ENCODE peak calls at places on chromosomes 13 and 19, in six cellular contexts. P, X, D, I, J and O are unnamed samples.

GRCh38 chr13:100797921-100798320 is 123.3 kb upstream of the TMTC4 start:
- DNase-seq in X (no peak), J (no peak), P (no peak), D (no peak), I (no peak), O (no peak)

GRCh38 chr13:94617389-94618000 is 15.8 kb downstream of the GPR180 start:
- DNase-seq in X (peak), P (peak), I (no peak), D (no peak), J (no peak), O (no peak)

GRCh38 chr19:5099822-5100221 is 130.9 kb downstream of the KDM4B start:
- DNase-seq in X (peak), D (no peak), P (no peak), I (no peak), J (no peak), O (no peak)

GRCh38 chr13:33575378-33575777 is 242.6 kb upstream of the RFC3 start:
- DNase-seq in P (no peak), I (no peak), D (no peak), J (no peak), X (no peak), O (no peak)

GRCh38 chr13:41854758-41855157 is 106.2 kb downstream of the VWA8 start:
- DNase-seq in D (no peak), P (no peak), X (peak), I (no peak), J (no peak), O (no peak)

GRCh38 chr13:59483441-59484116 is 680.1 kb downstream of the DIAPH3 start:
- DNase-seq in P (no peak), X (no peak), I (no peak), J (no peak), D (no peak), O (no peak)

GRCh38 chr19:58558066-58558622 is at the start of gene UBE2M:
- DNase-seq in I (no peak), D (no peak), J (no peak), P (no peak), X (peak), O (no peak)

GRCh38 chr13:34030782-34031181 is 212.8 kb downstream of the RFC3 start:
- DNase-seq in P (no peak), D (no peak), I (no peak), J (no peak), X (no peak), O (no peak)

GRCh38 chr13:28047784-28048388 is 52.5 kb downstream of the FLT3 start:
- DNase-seq in X (no peak), I (no peak), J (peak), P (no peak), D (no peak), O (peak)

GRCh38 chr19:39303373-39304184 is 7.4 kb downstream of the IFNL1 start:
- DNase-seq in J (no peak), I (no peak), X (no peak), D (no peak), P (peak), O (no peak)

GRCh38 chr13:112693831-112694497 is 4.1 kb downstream of the ATP11A start:
- DNase-seq in I (no peak), D (no peak), X (no peak), J (no peak), P (no peak), O (no peak)

GRCh38 chr13:113092776-113093579 is 12.6 kb upstream of the F7 start:
- DNase-seq in J (no peak), P (no peak), I (no peak), D (no peak), X (no peak), O (no peak)

GRCh38 chr19:21130097-21130775 is 11.6 kb upstream of the ZNF431 start:
- DNase-seq in X (no peak), J (no peak), I (no peak), D (no peak), P (no peak), O (no peak)

GRCh38 chr13:105466376-105466775 is 1069.1 kb downstream of the EFNB2 start:
- DNase-seq in I (no peak), D (no peak), J (no peak), P (no peak), X (no peak), O (no peak)

GRCh38 chr13:38223093-38223492 is 126.6 kb upstream of the UFM1 start:
- DNase-seq in X (peak), J (no peak), P (peak), D (no peak), I (no peak), O (no peak)

GRCh38 chr13:37029617-37030016 is 29.0 kb downstream of the EXOSC8 start:
- DNase-seq in X (no peak), P (no peak), I (no peak), J (no peak), D (no peak), O (no peak)

GRCh38 chr19:45145270-45146189 is 15.3 kb downstream of the NKPD1 start:
- DNase-seq in D (no peak), P (no peak), I (no peak), J (no peak), X (no peak), O (peak)

GRCh38 chr19:49857061-49857833 is 6.3 kb downstream of the PTOV1 start:
- DNase-seq in I (no peak), X (no peak), P (no peak), J (no peak), D (no peak), O (no peak)

GRCh38 chr13:62747629-62748028 is 1332.0 kb upstream of the PCDH20 start:
- DNase-seq in I (no peak), J (no peak), P (no peak), D (no peak), X (no peak), O (no peak)

GRCh38 chr13:30577381-30577780 is 40.3 kb upstream of the USPL1 start:
- DNase-seq in X (peak), I (no peak), P (peak), D (no peak), J (peak), O (no peak)

GRCh38 chr13:106941779-106942178 is 373.8 kb upstream of the ARGLU1 start:
- DNase-seq in X (no peak), I (no peak), J (no peak), D (no peak), P (no peak), O (no peak)

GRCh38 chr13:99436013-99436412 is 65.3 kb upstream of the TM9SF2 start:
- DNase-seq in J (no peak), I (no peak), D (no peak), P (peak), X (no peak), O (no peak)

GRCh38 chr13:81540777-81541176 is 1199.9 kb upstream of the SPRY2 start:
- DNase-seq in J (no peak), D (no peak), P (peak), I (no peak), X (no peak), O (no peak)

GRCh38 chr13:36130542-36131214 is 504 bp downstream of the DCLK1 start:
- DNase-seq in X (no peak), P (no peak), I (peak), D (no peak), J (no peak), O (no peak)

GRCh38 chr13:48923376-48923775 is 52.3 kb upstream of the FNDC3A start:
- DNase-seq in P (no peak), J (no peak), D (no peak), I (no peak), X (no peak), O (no peak)

GRCh38 chr13:39106216-39106995 is 68.2 kb downstream of the NHLRC3 start:
- DNase-seq in I (no peak), D (no peak), J (no peak), P (peak), X (no peak), O (no peak)

GRCh38 chr19:48479686-48480085 is 10.5 kb downstream of the CYTH2 start:
- DNase-seq in X (no peak), D (no peak), P (no peak), J (no peak), I (no peak), O (no peak)

GRCh38 chr19:48481191-48481500 is 12.0 kb downstream of the CYTH2 start:
- DNase-seq in J (no peak), X (no peak), D (no peak), I (no peak), P (no peak), O (no peak)

GRCh38 chr19:48481846-48482639 is 12.9 kb downstream of the CYTH2 start:
- DNase-seq in D (no peak), X (no peak), I (no peak), J (no peak), P (no peak), O (no peak)

GRCh38 chr19:48480151-48480475 is 10.9 kb downstream of the CYTH2 start:
- DNase-seq in P (no peak), D (no peak), X (no peak), J (no peak), I (no peak), O (no peak)

GRCh38 chr19:48480476-48481190 is 11.5 kb downstream of the CYTH2 start:
- DNase-seq in J (no peak), I (no peak), D (no peak), X (no peak), P (no peak), O (no peak)
- TF ChIP-seq POLR2A in J (peak), I (no peak), D (no peak), X (no peak), P (no peak), O (no peak)

DNA sequence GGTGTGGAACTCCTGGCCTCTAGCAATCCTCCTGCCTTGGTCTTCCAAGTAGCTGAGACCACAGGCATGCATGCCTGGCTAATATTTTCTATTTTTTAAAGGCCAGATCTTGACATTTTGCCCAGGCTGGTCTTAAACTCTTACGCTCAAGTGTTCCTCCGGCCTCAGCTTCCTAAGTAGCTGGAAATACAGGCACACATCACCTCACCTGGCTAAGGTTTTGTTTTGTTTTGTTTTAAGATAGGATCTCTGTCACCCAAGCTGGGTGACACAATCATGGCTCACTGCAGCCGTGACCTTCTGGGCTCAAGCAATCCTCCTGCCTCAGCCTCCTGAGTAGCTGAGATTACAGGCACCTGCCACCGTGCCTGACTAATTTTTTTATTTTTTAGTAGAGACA is 5.5 kb upstream of the RLN3 start:
- DNase-seq in X (no peak), I (no peak), D (no peak), P (no peak), J (no peak), O (no peak)
- TF ChIP-seq TAF1 in X (no peak), I (no peak), D (no peak), P (no peak), J (no peak), O (no peak)

DNA sequence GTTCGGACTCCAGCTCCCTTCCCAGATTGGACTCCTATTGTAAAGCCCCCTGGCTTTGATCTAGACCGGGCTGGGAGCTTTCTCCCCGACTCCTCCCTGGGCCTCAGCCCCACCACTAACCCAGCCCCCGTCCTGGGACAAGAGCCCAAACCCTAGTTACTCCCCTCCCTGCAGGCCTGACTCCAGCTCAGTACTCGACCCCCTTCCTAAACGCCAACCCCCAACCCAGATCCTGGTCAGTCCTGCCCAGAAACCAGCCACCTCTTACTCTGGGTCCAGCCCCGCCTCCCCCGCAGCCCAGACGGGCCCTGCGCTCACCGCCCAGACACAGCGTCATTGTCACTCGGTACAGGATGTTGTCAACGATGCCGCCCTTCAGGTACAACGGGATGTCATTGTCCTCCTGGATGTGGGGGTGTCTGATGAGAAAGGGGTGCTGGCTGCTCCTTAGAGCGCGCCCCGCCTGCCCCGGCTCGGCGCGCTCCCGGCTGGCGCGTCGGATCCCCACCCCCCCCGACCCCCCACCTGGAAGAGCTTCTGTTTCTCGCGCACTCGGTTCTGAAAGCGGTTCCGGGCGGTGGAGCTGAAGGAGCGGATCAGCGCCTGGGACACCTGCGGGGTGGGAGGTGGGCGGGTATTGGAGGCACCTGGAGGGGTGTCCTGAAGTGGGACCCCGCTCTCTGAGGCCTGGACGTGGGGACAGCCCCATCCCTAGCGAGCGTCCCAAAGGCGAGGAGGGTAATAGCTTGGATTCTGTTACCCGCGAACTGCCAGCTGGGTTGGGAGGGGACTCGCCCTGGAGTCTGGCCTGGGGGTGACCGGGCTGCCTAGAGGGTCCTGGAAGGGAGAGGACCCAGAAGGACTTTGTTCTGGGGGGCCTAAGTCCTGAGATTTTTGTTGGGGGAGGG is 849 bp downstream of the COX7A1 start:
- DNase-seq in P (no peak), I (no peak), X (no peak), D (no peak), J (no peak), O (no peak)
- TF ChIP-seq POLR2A in P (no peak), I (no peak), X (no peak), D (no peak), J (peak), O (no peak)

GRCh38 chr19:46206176-46206575 is 23.4 kb upstream of the IGFL1 start:
- DNase-seq in I (no peak), P (no peak), X (no peak), J (no peak), D (no peak), O (no peak)
- TF ChIP-seq TAF1 in I (no peak), P (no peak), X (no peak), J (no peak), D (no peak), O (no peak)

DNA sequence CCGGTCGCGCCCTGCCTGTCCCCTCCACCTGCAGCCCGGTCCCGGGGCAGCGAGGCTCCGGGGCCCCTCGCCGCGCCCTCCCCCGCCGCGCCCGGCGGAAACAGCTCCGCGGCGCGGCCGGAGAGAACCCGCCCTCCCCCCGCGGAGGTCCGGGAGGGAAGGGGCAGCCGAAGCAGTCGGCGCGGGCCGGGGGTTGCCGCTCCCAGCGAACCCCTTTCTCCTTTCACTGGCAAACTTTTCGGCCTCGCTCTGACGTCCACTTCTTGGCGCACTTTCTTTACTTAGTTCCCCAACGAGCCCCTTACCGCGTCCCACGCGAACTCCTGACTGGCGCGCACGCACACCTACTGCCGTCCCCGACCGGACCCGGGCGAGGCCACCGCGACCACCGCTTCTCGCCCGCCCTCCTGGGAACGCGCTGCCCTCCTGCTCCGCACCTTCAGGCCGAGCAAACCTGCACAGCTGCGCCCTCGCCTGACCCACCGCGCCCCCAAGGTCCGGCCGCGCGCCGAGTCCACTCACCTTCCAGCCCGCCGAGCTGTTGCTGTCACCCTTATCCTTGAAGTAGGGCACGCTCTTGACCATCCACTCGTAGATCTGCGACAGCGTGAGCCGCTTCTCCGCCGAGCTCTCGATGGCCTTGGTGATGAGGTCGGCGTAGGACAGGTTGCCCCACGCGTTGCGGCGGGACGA is 1.2 kb downstream of the FOXO1 start:
- DNase-seq in J (no peak), D (peak), P (no peak), X (peak), I (peak), O (no peak)
- TF ChIP-seq POLR2A in J (peak), D (no peak), P (no peak), X (no peak), I (no peak), O (peak)

GRCh38 chr19:40585677-40586422 is 9.2 kb downstream of the SHKBP1 start:
- DNase-seq in J (no peak), X (no peak), I (no peak), D (no peak), P (no peak), O (no peak)
- TF ChIP-seq TAF1 in J (no peak), X (no peak), I (no peak), D (no peak), P (no peak), O (no peak)

GRCh38 chr19:51788029-51788428 is 6.9 kb upstream of the FPR3 start:
- DNase-seq in D (no peak), P (no peak), X (no peak), I (no peak), J (no peak), O (no peak)

GRCh38 chr19:51786651-51787494 is 8.1 kb upstream of the FPR3 start:
- DNase-seq in I (no peak), D (no peak), X (peak), P (no peak), J (no peak), O (no peak)

GRCh38 chr19:51784109-51784785 is 10.7 kb upstream of the FPR3 start:
- DNase-seq in D (no peak), P (no peak), I (no peak), X (no peak), J (no peak), O (no peak)

GRCh38 chr19:51783373-51783772 is 11.6 kb upstream of the FPR3 start:
- DNase-seq in X (peak), D (no peak), I (no peak), J (no peak), P (peak), O (no peak)

DNA sequence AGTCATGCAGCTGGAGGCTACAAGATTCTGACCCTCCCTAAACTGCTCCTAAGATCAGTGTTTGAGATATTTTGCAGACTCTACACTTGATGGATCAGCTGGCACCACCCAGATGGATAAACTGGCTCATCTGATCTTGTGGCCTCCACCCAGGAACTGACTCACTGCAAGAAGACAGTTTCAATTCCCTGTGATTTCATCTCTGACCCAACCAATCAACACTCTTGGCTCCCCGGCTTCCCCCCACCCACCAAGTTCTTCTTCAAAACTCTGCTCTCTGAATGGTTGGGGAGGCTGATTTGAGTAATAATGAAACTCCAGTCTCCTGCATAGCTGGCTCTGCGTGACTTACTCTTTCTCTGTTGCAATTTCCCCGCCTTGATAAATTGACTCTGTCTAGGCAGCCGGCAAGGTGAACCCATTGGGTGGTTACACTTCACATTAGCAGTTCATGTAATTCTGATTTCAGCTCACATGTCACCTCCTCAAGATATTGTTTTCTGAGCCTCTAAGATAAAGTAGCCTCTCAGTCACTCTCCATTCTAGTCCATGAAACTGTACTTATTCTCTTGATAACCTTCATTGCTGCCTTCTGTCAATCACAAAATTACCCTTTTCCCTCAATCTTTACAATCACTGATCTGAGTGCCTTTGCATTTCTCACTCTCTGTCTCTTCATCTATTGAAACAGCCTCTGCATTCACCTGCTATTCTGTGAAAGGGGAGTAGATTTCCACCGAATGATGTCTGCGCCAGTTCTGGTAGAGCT is 9.9 kb upstream of the FPR3 start:
- DNase-seq in D (no peak), X (peak), I (no peak), J (peak), P (no peak), O (no peak)
- TF ChIP-seq POLR2A in D (no peak), X (no peak), I (no peak), J (no peak), P (no peak), O (no peak)

GRCh38 chr19:18108897-18109296 is 11.3 kb downstream of the MAST3 start:
- DNase-seq in P (no peak), I (no peak), D (no peak), J (no peak), X (no peak), O (no peak)

GRCh38 chr19:18110833-18111232 is 13.3 kb downstream of the MAST3 start:
- DNase-seq in X (no peak), P (no peak), D (no peak), I (no peak), J (no peak), O (no peak)

GRCh38 chr19:18109363-18109730 is 11.8 kb downstream of the MAST3 start:
- DNase-seq in D (no peak), I (no peak), J (no peak), X (no peak), P (peak), O (no peak)

GRCh38 chr19:18107235-18108083 is 9.9 kb downstream of the MAST3 start:
- DNase-seq in X (no peak), I (no peak), J (no peak), D (no peak), P (no peak), O (no peak)

GRCh38 chr19:18109731-18110671 is 12.4 kb downstream of the MAST3 start:
- DNase-seq in X (peak), D (peak), P (peak), J (no peak), I (peak), O (peak)
- TF ChIP-seq TAF1 in X (no peak), D (no peak), P (peak), J (no peak), I (no peak), O (no peak)